ENCODE peak calls at places on chromosomes 11 and 22, in ten cellular contexts. X is upper lobe of right lung; Z is left lung; W is effector memory CD8-positive, alpha-beta T cell; Q is NCI-H524; O is NCI-H82; U is stimulated activated naive B cell treated with anti-CD40 and anti-IgM and Interleukin-4, amounts not matched to agents 10 μg/mL and 1 μg/mL and 100 μg/mL, for 72 hours; G is iPS-NIHi11; H is stimulated activated CD4-positive, alpha-beta T cell treated with anti-CD3 and anti-CD28 coated beads, Interleukin-1b, Interleukin-23, amount 100 ng/mL, for 24 hours; K is GM23248. Y is an unnamed sample.

GRCh38 chr11:68870470-68870869 is 28.8 kb upstream of the CPT1A start:
- DNase-seq in X (peak), Z (no peak), W (no peak), Q (peak), O (no peak), U (no peak), G (no peak), H (no peak), K (peak), Y (no peak)

GRCh38 chr11:19679952-19680823 is 32.4 kb upstream of the NAV2 start:
- DNase-seq in X (peak), Z (peak), W (no peak), Q (no peak), O (no peak), U (no peak), G (peak), H (no peak), K (peak), Y (no peak)

GRCh38 chr11:45060707-45061106 is 85.7 kb upstream of the PRDM11 start:
- DNase-seq in X (no peak), Z (no peak), W (no peak), Q (no peak), O (no peak), U (no peak), G (no peak), H (no peak), K (no peak), Y (no peak)

GRCh38 chr11:14722507-14722906 is 78.9 kb downstream of the PDE3B start:
- DNase-seq in X (no peak), Z (no peak), W (no peak), Q (no peak), O (no peak), U (no peak), G (no peak), H (no peak), K (no peak), Y (no peak)

GRCh38 chr22:20530368-20531153 is 23.2 kb downstream of the MED15 start:
- DNase-seq in X (no peak), Z (no peak), W (no peak), Q (no peak), O (no peak), U (no peak), G (peak), H (no peak), K (peak), Y (no peak)

GRCh38 chr22:45960477-45961386 is 16.2 kb downstream of the WNT7B start:
- DNase-seq in X (no peak), Z (no peak), W (no peak), Q (no peak), O (no peak), U (no peak), G (peak), H (no peak), K (no peak), Y (no peak)

GRCh38 chr22:23478175-23478574 is 101.9 kb downstream of the IGLL1 start:
- DNase-seq in X (no peak), Z (no peak), W (no peak), Q (no peak), O (no peak), U (no peak), G (no peak), H (no peak), K (no peak), Y (no peak)

GRCh38 chr11:86686531-86686930 is 14.1 kb upstream of the ME3 start:
- DNase-seq in X (no peak), Z (no peak), W (no peak), Q (no peak), O (no peak), U (no peak), G (no peak), H (no peak), K (no peak), Y (no peak)

GRCh38 chr11:107116358-107116757 is 98.1 kb upstream of the GUCY1A2 start:
- DNase-seq in X (no peak), Z (no peak), W (no peak), Q (no peak), O (no peak), U (no peak), G (no peak), H (no peak), K (no peak), Y (no peak)

GRCh38 chr11:66388746-66389386 is 17.3 kb upstream of the SLC29A2 start:
- DNase-seq in X (peak), Z (peak), W (peak), Q (peak), O (peak), U (peak), G (peak), H (no peak), K (peak), Y (peak)

GRCh38 chr11:108364159-108364558 is 103.2 kb downstream of the C11orf65 start:
- DNase-seq in X (no peak), Z (no peak), W (no peak), Q (no peak), O (no peak), U (no peak), G (no peak), H (no peak), K (peak), Y (no peak)

GRCh38 chr11:59418151-59418550 is 8.1 kb downstream of the OR5A2 start:
- DNase-seq in X (no peak), Z (no peak), W (no peak), Q (peak), O (peak), U (no peak), G (no peak), H (no peak), K (no peak), Y (no peak)

GRCh38 chr11:84780689-84781293 is 846.4 kb downstream of the DLG2 start:
- DNase-seq in X (no peak), Z (no peak), W (no peak), Q (peak), O (peak), U (no peak), G (peak), H (no peak), K (peak), Y (peak)

GRCh38 chr11:58442136-58442535 is at the start of gene OR5B12:
- DNase-seq in X (no peak), Z (no peak), W (no peak), Q (no peak), O (no peak), U (no peak), G (no peak), H (no peak), K (no peak), Y (no peak)

GRCh38 chr11:27464155-27464759 is 8.3 kb downstream of the LGR4 start:
- DNase-seq in X (no peak), Z (no peak), W (no peak), Q (no peak), O (no peak), U (no peak), G (peak), H (no peak), K (peak), Y (no peak)

GRCh38 chr11:105181100-105181499 is 41.5 kb upstream of the CARD18 start:
- DNase-seq in X (no peak), Z (no peak), W (no peak), Q (no peak), O (peak), U (no peak), G (no peak), H (no peak), K (peak), Y (no peak)

GRCh38 chr11:45809456-45810395 is 4.8 kb downstream of the SLC35C1 start:
- DNase-seq in X (no peak), Z (no peak), W (no peak), Q (no peak), O (peak), U (no peak), G (no peak), H (no peak), K (peak), Y (no peak)

GRCh38 chr11:7004482-7004881 is 15.7 kb downstream of the ZNF214 start:
- DNase-seq in X (no peak), Z (no peak), W (no peak), Q (no peak), O (no peak), U (no peak), G (no peak), H (no peak), K (peak), Y (no peak)

GRCh38 chr11:44192015-44192380 is 96.5 kb downstream of the EXT2 start:
- DNase-seq in X (no peak), Z (no peak), W (no peak), Q (no peak), O (no peak), U (no peak), G (no peak), H (no peak), K (no peak), Y (no peak)